ENCODE peak calls at places on chromosome 2, in eight cellular contexts. One of them, this sample, is unnamed.

GRCh38 chr2:69449906-69450305 is 12.7 kb upstream of the NFU1 start:
- DNase-seq in activated CD8-positive, alpha-beta memory T cell treated with anti-CD3 and anti-CD28 coated beads for 1 hour: no peak
- DNase-seq in iPS DF 6.9: no peak
- DNase-seq in CD8-positive, alpha-beta memory T cell: no peak
- DNase-seq in iris pigment epithelial cell: peak; percentile 44
- DNase-seq in HS-5: no peak
- DNase-seq in AG08396: no peak
- DNase-seq in lower lobe of right lung: no peak
- DNase-seq in this sample: no peak

GRCh38 chr2:110114007-110114591 is 1.5 kb downstream of the MALL start:
- DNase-seq in HS-5: no peak
- DNase-seq in CD8-positive, alpha-beta memory T cell: no peak
- DNase-seq in AG08396: no peak
- DNase-seq in iris pigment epithelial cell: no peak
- DNase-seq in activated CD8-positive, alpha-beta memory T cell treated with anti-CD3 and anti-CD28 coated beads for 1 hour: no peak
- DNase-seq in lower lobe of right lung: peak; percentile 81
- DNase-seq in iPS DF 6.9: no peak
- DNase-seq in this sample: no peak

GRCh38 chr2:79994161-79994560 is 310.4 kb downstream of the LRRTM1 start:
- DNase-seq in iPS DF 6.9: no peak
- DNase-seq in HS-5: no peak
- DNase-seq in lower lobe of right lung: no peak
- DNase-seq in AG08396: no peak
- DNase-seq in activated CD8-positive, alpha-beta memory T cell treated with anti-CD3 and anti-CD28 coated beads for 1 hour: no peak
- DNase-seq in CD8-positive, alpha-beta memory T cell: no peak
- DNase-seq in iris pigment epithelial cell: peak; percentile 24
- DNase-seq in this sample: no peak

GRCh38 chr2:164456599-164456998 is 164.7 kb downstream of the GRB14 start:
- DNase-seq in CD8-positive, alpha-beta memory T cell: no peak
- DNase-seq in AG08396: no peak
- DNase-seq in iPS DF 6.9: no peak
- DNase-seq in iris pigment epithelial cell: peak; percentile 7
- DNase-seq in HS-5: no peak
- DNase-seq in activated CD8-positive, alpha-beta memory T cell treated with anti-CD3 and anti-CD28 coated beads for 1 hour: no peak
- DNase-seq in lower lobe of right lung: no peak
- DNase-seq in this sample: no peak

GRCh38 chr2:10235909-10236550 is 66.7 kb upstream of the HPCAL1 start:
- DNase-seq in lower lobe of right lung: peak; percentile 9
- DNase-seq in HS-5: no peak
- DNase-seq in iPS DF 6.9: no peak
- DNase-seq in AG08396: no peak
- DNase-seq in activated CD8-positive, alpha-beta memory T cell treated with anti-CD3 and anti-CD28 coated beads for 1 hour: no peak
- DNase-seq in iris pigment epithelial cell: no peak
- DNase-seq in CD8-positive, alpha-beta memory T cell: no peak
- DNase-seq in this sample: no peak

GRCh38 chr2:8148260-8148880 is 533.5 kb upstream of the ID2 start:
- DNase-seq in HS-5: peak; percentile 86
- DNase-seq in iris pigment epithelial cell: peak; percentile 77
- DNase-seq in AG08396: peak; percentile 69
- DNase-seq in lower lobe of right lung: no peak
- DNase-seq in CD8-positive, alpha-beta memory T cell: no peak
- DNase-seq in iPS DF 6.9: no peak
- DNase-seq in activated CD8-positive, alpha-beta memory T cell treated with anti-CD3 and anti-CD28 coated beads for 1 hour: no peak
- DNase-seq in this sample: no peak

GRCh38 chr2:54161660-54162059 is 46.2 kb downstream of the ACYP2 start:
- DNase-seq in AG08396: no peak
- DNase-seq in CD8-positive, alpha-beta memory T cell: no peak
- DNase-seq in iPS DF 6.9: no peak
- DNase-seq in activated CD8-positive, alpha-beta memory T cell treated with anti-CD3 and anti-CD28 coated beads for 1 hour: no peak
- DNase-seq in iris pigment epithelial cell: no peak
- DNase-seq in lower lobe of right lung: no peak
- DNase-seq in HS-5: no peak
- DNase-seq in this sample: no peak

GRCh38 chr2:220147186-220147585 is 519.8 kb downstream of the SLC4A3 start:
- DNase-seq in iPS DF 6.9: no peak
- DNase-seq in AG08396: peak; percentile 31
- DNase-seq in CD8-positive, alpha-beta memory T cell: no peak
- DNase-seq in iris pigment epithelial cell: peak; percentile 67
- DNase-seq in activated CD8-positive, alpha-beta memory T cell treated with anti-CD3 and anti-CD28 coated beads for 1 hour: no peak
- DNase-seq in HS-5: no peak
- DNase-seq in lower lobe of right lung: no peak
- DNase-seq in this sample: no peak

GRCh38 chr2:224407241-224407680 is 5.4 kb upstream of the FAM124B start:
- DNase-seq in iris pigment epithelial cell: no peak
- DNase-seq in lower lobe of right lung: no peak
- DNase-seq in activated CD8-positive, alpha-beta memory T cell treated with anti-CD3 and anti-CD28 coated beads for 1 hour: no peak
- DNase-seq in AG08396: no peak
- DNase-seq in iPS DF 6.9: no peak
- DNase-seq in CD8-positive, alpha-beta memory T cell: no peak
- DNase-seq in HS-5: no peak
- DNase-seq in this sample: no peak

GRCh38 chr2:112483047-112483473 is 1.1 kb downstream of the TTL start:
- DNase-seq in CD8-positive, alpha-beta memory T cell: no peak
- DNase-seq in iris pigment epithelial cell: peak; percentile 76
- DNase-seq in activated CD8-positive, alpha-beta memory T cell treated with anti-CD3 and anti-CD28 coated beads for 1 hour: no peak
- DNase-seq in AG08396: peak; percentile 76
- DNase-seq in HS-5: peak; percentile 55
- DNase-seq in iPS DF 6.9: no peak
- DNase-seq in lower lobe of right lung: no peak
- DNase-seq in this sample: no peak

GRCh38 chr2:104406273-104406726 is 447.6 kb upstream of the POU3F3 start:
- DNase-seq in HS-5: no peak
- DNase-seq in iris pigment epithelial cell: no peak
- DNase-seq in activated CD8-positive, alpha-beta memory T cell treated with anti-CD3 and anti-CD28 coated beads for 1 hour: no peak
- DNase-seq in CD8-positive, alpha-beta memory T cell: no peak
- DNase-seq in AG08396: no peak
- DNase-seq in lower lobe of right lung: no peak
- DNase-seq in iPS DF 6.9: no peak
- DNase-seq in this sample: peak; percentile 23

GRCh38 chr2:162092656-162093556 is 18.9 kb upstream of the DPP4 start:
- DNase-seq in AG08396: peak; percentile 50
- DNase-seq in lower lobe of right lung: no peak
- DNase-seq in iPS DF 6.9: no peak
- DNase-seq in HS-5: peak; percentile 91
- DNase-seq in activated CD8-positive, alpha-beta memory T cell treated with anti-CD3 and anti-CD28 coated beads for 1 hour: no peak
- DNase-seq in iris pigment epithelial cell: peak; percentile 98
- DNase-seq in CD8-positive, alpha-beta memory T cell: no peak
- DNase-seq in this sample: no peak